ENCODE peak calls at places on chromosome 4, in nine cellular contexts. One of them, this sample, is unnamed.

GRCh38 chr4:4430492-4431195 is 43.7 kb downstream of the NSG1 start:
- DNase-seq in fibroblast of pulmonary artery: peak
- DNase-seq in A673: peak
- DNase-seq in right lobe of liver: no peak
- DNase-seq in MM.1S: peak
- DNase-seq in body of pancreas: peak
- DNase-seq in CD8-positive, alpha-beta T cell: peak
- DNase-seq in bronchial epithelial cell: peak
- DNase-seq in HepG2: peak
- DNase-seq in this sample: peak

GRCh38 chr4:165288639-165289428 is 38.6 kb upstream of the MSMO1 start:
- DNase-seq in fibroblast of pulmonary artery: peak
- DNase-seq in A673: peak
- DNase-seq in right lobe of liver: no peak
- DNase-seq in MM.1S: no peak
- DNase-seq in body of pancreas: no peak
- DNase-seq in CD8-positive, alpha-beta T cell: no peak
- DNase-seq in bronchial epithelial cell: peak
- DNase-seq in HepG2: peak
- DNase-seq in this sample: no peak

GRCh38 chr4:52037730-52038108 is 380 bp downstream of the SGCB start:
- DNase-seq in fibroblast of pulmonary artery: peak
- DNase-seq in A673: peak
- DNase-seq in right lobe of liver: no peak
- DNase-seq in MM.1S: peak
- DNase-seq in body of pancreas: no peak
- DNase-seq in CD8-positive, alpha-beta T cell: no peak
- DNase-seq in bronchial epithelial cell: no peak
- DNase-seq in HepG2: no peak
- DNase-seq in this sample: peak

GRCh38 chr4:83259586-83259985 is 25.0 kb downstream of the COQ2 start:
- DNase-seq in fibroblast of pulmonary artery: no peak
- DNase-seq in A673: no peak
- DNase-seq in right lobe of liver: no peak
- DNase-seq in MM.1S: peak
- DNase-seq in body of pancreas: no peak
- DNase-seq in CD8-positive, alpha-beta T cell: no peak
- DNase-seq in bronchial epithelial cell: no peak
- DNase-seq in HepG2: no peak
- DNase-seq in this sample: no peak

GRCh38 chr4:147808447-147808846 is 76.6 kb downstream of the ARHGAP10 start:
- DNase-seq in fibroblast of pulmonary artery: peak
- DNase-seq in A673: no peak
- DNase-seq in right lobe of liver: no peak
- DNase-seq in MM.1S: no peak
- DNase-seq in body of pancreas: no peak
- DNase-seq in CD8-positive, alpha-beta T cell: no peak
- DNase-seq in bronchial epithelial cell: no peak
- DNase-seq in HepG2: no peak
- DNase-seq in this sample: no peak

GRCh38 chr4:126697748-126698147 is 935.0 kb upstream of the INTU start:
- DNase-seq in fibroblast of pulmonary artery: peak
- DNase-seq in A673: peak
- DNase-seq in right lobe of liver: no peak
- DNase-seq in MM.1S: no peak
- DNase-seq in body of pancreas: no peak
- DNase-seq in CD8-positive, alpha-beta T cell: no peak
- DNase-seq in bronchial epithelial cell: peak
- DNase-seq in HepG2: no peak
- DNase-seq in this sample: no peak

GRCh38 chr4:1792832-1793495 is at the start of gene FGFR3:
- DNase-seq in fibroblast of pulmonary artery: peak
- DNase-seq in A673: peak
- DNase-seq in right lobe of liver: no peak
- DNase-seq in MM.1S: peak
- DNase-seq in body of pancreas: peak
- DNase-seq in CD8-positive, alpha-beta T cell: peak
- DNase-seq in bronchial epithelial cell: no peak
- DNase-seq in HepG2: peak
- DNase-seq in this sample: no peak

GRCh38 chr4:3122081-3122563 is 47.6 kb downstream of the HTT start:
- DNase-seq in fibroblast of pulmonary artery: peak
- DNase-seq in A673: peak
- DNase-seq in right lobe of liver: no peak
- DNase-seq in MM.1S: no peak
- DNase-seq in body of pancreas: no peak
- DNase-seq in CD8-positive, alpha-beta T cell: no peak
- DNase-seq in bronchial epithelial cell: no peak
- DNase-seq in HepG2: no peak
- DNase-seq in this sample: no peak

GRCh38 chr4:40046311-40046980 is 10.2 kb upstream of the N4BP2 start:
- DNase-seq in fibroblast of pulmonary artery: peak
- DNase-seq in A673: no peak
- DNase-seq in right lobe of liver: peak
- DNase-seq in MM.1S: no peak
- DNase-seq in body of pancreas: peak
- DNase-seq in CD8-positive, alpha-beta T cell: no peak
- DNase-seq in bronchial epithelial cell: peak
- DNase-seq in HepG2: peak
- DNase-seq in this sample: no peak

DNA sequence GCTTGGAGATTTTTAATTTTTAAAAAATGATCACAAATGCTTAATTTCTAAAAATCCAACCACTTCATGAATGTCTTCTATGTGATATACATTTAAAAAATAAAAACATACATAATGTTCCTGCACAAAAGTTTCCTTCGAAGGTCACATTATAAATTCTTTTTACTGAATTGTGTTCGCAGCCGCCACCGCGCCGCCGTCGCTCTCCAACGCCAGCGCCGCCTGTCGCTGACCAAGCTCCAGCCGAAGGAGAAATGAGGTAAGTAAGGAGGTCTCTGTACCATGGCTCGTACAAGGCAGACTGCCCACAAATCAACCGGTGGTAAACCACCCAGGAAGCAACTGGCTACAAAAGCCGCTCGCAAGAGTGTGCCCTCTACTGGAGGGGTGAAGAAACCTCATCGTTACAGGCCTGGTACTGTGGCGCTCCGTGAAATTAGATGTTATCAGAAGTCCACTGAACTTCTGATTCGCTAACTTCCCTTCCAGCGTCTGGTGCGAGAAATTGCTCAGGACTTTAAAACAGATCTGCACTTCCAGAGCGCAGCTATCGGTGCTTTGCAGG is 48.8 kb upstream of the NEUROG2 start:
- DNase-seq in fibroblast of pulmonary artery: no peak
- DNase-seq in A673: no peak
- DNase-seq in right lobe of liver: no peak
- DNase-seq in MM.1S: no peak
- DNase-seq in body of pancreas: no peak
- DNase-seq in CD8-positive, alpha-beta T cell: no peak
- DNase-seq in bronchial epithelial cell: no peak
- DNase-seq in HepG2: no peak
- DNase-seq in this sample: no peak
- TF ChIP-seq CTCF in fibroblast of pulmonary artery: no peak
- TF ChIP-seq CTCF in A673: peak
- TF ChIP-seq CTCF in right lobe of liver: no peak
- TF ChIP-seq CTCF in MM.1S: no peak
- TF ChIP-seq CTCF in body of pancreas: no peak
- TF ChIP-seq CTCF in CD8-positive, alpha-beta T cell: no peak
- TF ChIP-seq CTCF in bronchial epithelial cell: no peak
- TF ChIP-seq CTCF in HepG2: no peak
- TF ChIP-seq CTCF in this sample: peak

GRCh38 chr4:128809477-128810330 is at the start of gene JADE1:
- DNase-seq in fibroblast of pulmonary artery: peak
- DNase-seq in A673: peak
- DNase-seq in right lobe of liver: peak
- DNase-seq in MM.1S: peak
- DNase-seq in body of pancreas: peak
- DNase-seq in CD8-positive, alpha-beta T cell: peak
- DNase-seq in bronchial epithelial cell: peak
- DNase-seq in HepG2: peak
- DNase-seq in this sample: peak
- H3K4me3 ChIP-seq in fibroblast of pulmonary artery: peak
- H3K4me3 ChIP-seq in A673: peak
- H3K4me3 ChIP-seq in right lobe of liver: peak
- H3K4me3 ChIP-seq in MM.1S: peak
- H3K4me3 ChIP-seq in body of pancreas: peak
- H3K4me3 ChIP-seq in CD8-positive, alpha-beta T cell: peak
- H3K4me3 ChIP-seq in bronchial epithelial cell: peak
- H3K4me3 ChIP-seq in HepG2: peak
- H3K4me3 ChIP-seq in this sample: peak

DNA sequence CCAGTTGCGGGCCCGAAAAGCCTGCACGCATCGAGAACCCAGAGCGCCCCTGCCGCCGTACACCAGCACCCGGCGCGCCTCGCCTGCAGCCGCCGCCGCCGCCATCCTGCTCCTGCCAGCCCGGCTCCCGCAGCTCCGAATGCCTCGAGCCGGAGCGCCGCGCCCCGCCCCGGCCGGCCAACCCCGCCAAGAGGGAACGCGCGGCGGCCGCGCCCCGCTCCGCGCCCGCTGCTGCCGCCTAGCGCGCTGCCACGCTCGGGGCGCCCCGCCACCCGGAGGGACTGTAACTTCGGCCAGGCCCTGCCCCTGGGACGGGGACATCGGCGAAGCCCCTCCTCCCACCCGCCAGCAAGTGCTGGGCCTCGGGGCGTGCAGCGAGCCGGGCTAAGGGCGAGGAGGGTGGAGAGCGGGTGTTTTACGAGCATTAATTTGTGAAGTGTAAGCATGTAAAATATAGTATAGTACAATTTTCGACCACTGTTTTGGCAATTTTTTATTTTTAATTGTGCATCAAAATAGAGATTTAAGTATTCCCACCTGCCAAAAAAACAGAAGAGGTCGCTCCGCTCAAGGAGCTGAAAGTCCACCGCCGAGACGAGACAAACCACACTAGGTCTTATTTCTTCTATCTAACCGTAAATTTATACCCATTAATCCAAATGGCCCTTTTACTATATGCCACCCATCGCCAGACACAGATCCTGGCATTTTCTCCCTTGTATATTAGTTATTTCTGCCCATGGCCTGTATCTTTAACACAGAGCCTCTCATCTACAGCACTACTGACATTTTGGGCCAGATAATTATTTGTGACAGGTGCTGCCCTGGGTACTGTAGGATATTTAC is at the start of gene QDPR:
- DNase-seq in fibroblast of pulmonary artery: peak
- DNase-seq in A673: peak
- DNase-seq in right lobe of liver: peak
- DNase-seq in MM.1S: peak
- DNase-seq in body of pancreas: peak
- DNase-seq in CD8-positive, alpha-beta T cell: peak
- DNase-seq in bronchial epithelial cell: peak
- DNase-seq in HepG2: peak
- DNase-seq in this sample: peak
- TF ChIP-seq CTCF in fibroblast of pulmonary artery: peak
- TF ChIP-seq CTCF in A673: peak
- TF ChIP-seq CTCF in right lobe of liver: peak
- TF ChIP-seq CTCF in MM.1S: peak
- TF ChIP-seq CTCF in body of pancreas: no peak
- TF ChIP-seq CTCF in CD8-positive, alpha-beta T cell: peak
- TF ChIP-seq CTCF in bronchial epithelial cell: peak
- TF ChIP-seq CTCF in HepG2: peak
- TF ChIP-seq CTCF in this sample: peak

GRCh38 chr4:89298788-89299152 is 8.8 kb downstream of the GPRIN3 start:
- DNase-seq in fibroblast of pulmonary artery: peak
- DNase-seq in A673: peak
- DNase-seq in right lobe of liver: no peak
- DNase-seq in MM.1S: peak
- DNase-seq in body of pancreas: no peak
- DNase-seq in CD8-positive, alpha-beta T cell: no peak
- DNase-seq in bronchial epithelial cell: no peak
- DNase-seq in HepG2: no peak
- DNase-seq in this sample: no peak
- H3K4me3 ChIP-seq in fibroblast of pulmonary artery: peak
- H3K4me3 ChIP-seq in A673: no peak
- H3K4me3 ChIP-seq in right lobe of liver: peak
- H3K4me3 ChIP-seq in MM.1S: peak
- H3K4me3 ChIP-seq in body of pancreas: peak
- H3K4me3 ChIP-seq in CD8-positive, alpha-beta T cell: peak
- H3K4me3 ChIP-seq in bronchial epithelial cell: no peak
- H3K4me3 ChIP-seq in HepG2: no peak
- H3K4me3 ChIP-seq in this sample: no peak

DNA sequence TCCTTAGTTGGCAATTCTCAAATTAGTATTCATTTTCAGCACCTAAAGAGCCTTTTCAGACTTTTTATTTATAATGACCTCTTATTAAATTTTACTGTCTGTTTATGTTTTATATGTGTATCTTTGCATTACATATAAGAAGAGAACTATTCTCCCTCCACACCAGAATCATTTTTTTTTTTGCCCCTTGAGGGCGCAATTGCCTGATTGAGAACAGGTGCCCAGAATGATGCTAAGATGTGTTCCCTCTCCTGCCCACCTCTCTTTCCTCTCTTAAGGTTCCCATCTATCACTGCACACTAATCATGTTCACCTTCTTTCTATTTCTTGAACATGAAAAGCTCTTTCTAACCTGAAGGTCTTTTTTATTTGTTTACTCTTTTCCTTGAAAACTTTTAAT is 44.2 kb upstream of the ADAM29 start:
- DNase-seq in fibroblast of pulmonary artery: no peak
- DNase-seq in A673: peak
- DNase-seq in right lobe of liver: no peak
- DNase-seq in MM.1S: peak
- DNase-seq in body of pancreas: no peak
- DNase-seq in CD8-positive, alpha-beta T cell: no peak
- DNase-seq in bronchial epithelial cell: peak
- DNase-seq in HepG2: no peak
- DNase-seq in this sample: no peak
- TF ChIP-seq CTCF in fibroblast of pulmonary artery: no peak
- TF ChIP-seq CTCF in A673: peak
- TF ChIP-seq CTCF in right lobe of liver: no peak
- TF ChIP-seq CTCF in MM.1S: peak
- TF ChIP-seq CTCF in body of pancreas: no peak
- TF ChIP-seq CTCF in CD8-positive, alpha-beta T cell: no peak
- TF ChIP-seq CTCF in bronchial epithelial cell: peak
- TF ChIP-seq CTCF in HepG2: no peak
- TF ChIP-seq CTCF in this sample: peak

GRCh38 chr4:24800273-24800880 is 5.0 kb downstream of the SOD3 start:
- DNase-seq in fibroblast of pulmonary artery: no peak
- DNase-seq in A673: peak
- DNase-seq in right lobe of liver: no peak
- DNase-seq in MM.1S: no peak
- DNase-seq in body of pancreas: no peak
- DNase-seq in CD8-positive, alpha-beta T cell: no peak
- DNase-seq in bronchial epithelial cell: no peak
- DNase-seq in HepG2: no peak
- DNase-seq in this sample: no peak
- H3K4me3 ChIP-seq in fibroblast of pulmonary artery: peak
- H3K4me3 ChIP-seq in A673: no peak
- H3K4me3 ChIP-seq in right lobe of liver: peak
- H3K4me3 ChIP-seq in MM.1S: no peak
- H3K4me3 ChIP-seq in body of pancreas: no peak
- H3K4me3 ChIP-seq in CD8-positive, alpha-beta T cell: no peak
- H3K4me3 ChIP-seq in bronchial epithelial cell: no peak
- H3K4me3 ChIP-seq in HepG2: no peak
- H3K4me3 ChIP-seq in this sample: no peak

This sample was measured in GM12864.